ENCODE peak calls at places on chromosome 17, in eight cellular contexts. J, F, G, X, M, S, Z and W are unnamed samples.

GRCh38 chr17:38600906-38601305 is 4.8 kb downstream of the SRCIN1 start:
- DNase-seq in Z (no peak), X (no peak), J (no peak), G (no peak), S (no peak), M (no peak), F (no peak), W (no peak)

GRCh38 chr17:40320771-40321501 is 12.0 kb downstream of the RARA start:
- DNase-seq in Z (peak; percentile 85), F (no peak), J (peak; percentile 88), G (no peak), S (no peak), M (no peak), X (peak; percentile 81), W (peak; percentile 36)

GRCh38 chr17:15290605-15291004 is 25.5 kb upstream of the PMP22 start:
- DNase-seq in S (no peak), Z (no peak), M (no peak), F (no peak), X (no peak), G (no peak), J (no peak), W (no peak)

GRCh38 chr17:45381001-45381400 is 51.7 kb downstream of the ARHGAP27 start:
- DNase-seq in F (no peak), J (no peak), M (no peak), G (no peak), S (no peak), Z (no peak), X (no peak), W (no peak)

GRCh38 chr17:20200016-20200788 is 191.0 kb downstream of the SPECC1 start:
- DNase-seq in J (no peak), S (no peak), G (peak; percentile 23), X (no peak), Z (no peak), M (peak; percentile 30), F (no peak), W (no peak)

GRCh38 chr17:19415806-19416775 is 5.1 kb downstream of the RNF112 start:
- DNase-seq in G (no peak), S (no peak), M (no peak), Z (no peak), F (no peak), J (no peak), X (no peak), W (no peak)

GRCh38 chr17:5706835-5707234 is 122.5 kb upstream of the NLRP1 start:
- DNase-seq in M (peak; percentile 55), G (peak; percentile 63), Z (peak; percentile 83), J (no peak), X (peak; percentile 43), S (peak; percentile 35), F (no peak), W (peak; percentile 31)

GRCh38 chr17:81037026-81037782 is 2.3 kb downstream of the BAIAP2 start:
- DNase-seq in M (no peak), G (no peak), X (no peak), S (no peak), Z (peak; percentile 72), F (peak; percentile 86), J (no peak), W (no peak)

GRCh38 chr17:72622661-72623433 is 469.6 kb downstream of the SLC39A11 start:
- DNase-seq in X (no peak), M (no peak), S (no peak), G (no peak), F (no peak), Z (no peak), J (no peak), W (no peak)

GRCh38 chr17:60496051-60496450 is 30.0 kb downstream of the APPBP2 start:
- DNase-seq in F (no peak), X (no peak), M (no peak), Z (no peak), S (no peak), G (peak; percentile 18), J (no peak), W (no peak)

GRCh38 chr17:79019631-79020584 is 4.1 kb upstream of the C1QTNF1 start:
- DNase-seq in M (peak; percentile 66), S (no peak), J (peak; percentile 72), Z (peak; percentile 61), G (peak; percentile 78), X (peak; percentile 62), F (peak; percentile 74), W (peak; percentile 72)

GRCh38 chr17:40707720-40708119 is 4.2 kb upstream of the KRT24 start:
- DNase-seq in S (no peak), Z (no peak), F (no peak), J (peak; percentile 47), G (no peak), X (no peak), M (peak; percentile 24), W (no peak)

GRCh38 chr17:3712811-3713463 is 10.8 kb upstream of the HASPIN start:
- DNase-seq in S (no peak), Z (no peak), G (no peak), J (no peak), M (no peak), F (no peak), X (no peak), W (peak; percentile 42)

GRCh38 chr17:71217769-71218168 is 903.1 kb upstream of the SOX9 start:
- DNase-seq in J (no peak), F (no peak), Z (no peak), M (no peak), S (no peak), G (no peak), X (no peak), W (no peak)

GRCh38 chr17:80720624-80721577 is 176.3 kb downstream of the RPTOR start:
- DNase-seq in Z (no peak), S (peak; percentile 61), J (no peak), X (peak; percentile 34), F (no peak), G (peak; percentile 86), M (no peak), W (no peak)

GRCh38 chr17:33848433-33848832 is 406.7 kb upstream of the CCL2 start:
- DNase-seq in F (no peak), S (no peak), M (no peak), Z (no peak), X (no peak), J (no peak), G (no peak), W (no peak)

GRCh38 chr17:30161601-30162000 is 45.0 kb downstream of the NSRP1 start:
- DNase-seq in S (no peak), G (peak; percentile 4), M (no peak), X (no peak), Z (no peak), F (no peak), J (no peak), W (no peak)

GRCh38 chr17:45951941-45952340 is 47.1 kb upstream of the STH start:
- DNase-seq in M (no peak), G (no peak), X (no peak), Z (no peak), S (no peak), F (no peak), J (no peak), W (no peak)

GRCh38 chr17:29956225-29956624 is 14.8 kb downstream of the EFCAB5 start:
- DNase-seq in X (no peak), M (peak; percentile 19), F (no peak), Z (no peak), S (no peak), J (no peak), G (no peak), W (no peak)

GRCh38 chr17:48995332-48995870 is 1.8 kb upstream of the IGF2BP1 start:
- DNase-seq in J (no peak), X (no peak), G (no peak), Z (no peak), F (no peak), S (no peak), M (peak; percentile 70), W (peak; percentile 62)

GRCh38 chr17:4004517-4005295 is 40.5 kb upstream of the ATP2A3 start:
- DNase-seq in X (no peak), J (no peak), S (no peak), M (peak; percentile 64), F (peak; percentile 84), G (no peak), Z (peak; percentile 93), W (peak; percentile 71)

GRCh38 chr17:21467739-21468490 is 91.8 kb downstream of the KCNJ12 start:
- DNase-seq in Z (no peak), M (no peak), J (no peak), G (no peak), S (no peak), F (no peak), X (no peak), W (no peak)

GRCh38 chr17:64048805-64049204 is 28.4 kb upstream of the ICAM2 start:
- DNase-seq in Z (no peak), J (no peak), S (no peak), X (no peak), F (no peak), M (no peak), G (no peak), W (no peak)
- TF ChIP-seq POLR2A in Z (no peak), J (no peak), S (no peak), X (no peak), F (no peak), M (no peak), G (no peak), W (no peak)

DNA sequence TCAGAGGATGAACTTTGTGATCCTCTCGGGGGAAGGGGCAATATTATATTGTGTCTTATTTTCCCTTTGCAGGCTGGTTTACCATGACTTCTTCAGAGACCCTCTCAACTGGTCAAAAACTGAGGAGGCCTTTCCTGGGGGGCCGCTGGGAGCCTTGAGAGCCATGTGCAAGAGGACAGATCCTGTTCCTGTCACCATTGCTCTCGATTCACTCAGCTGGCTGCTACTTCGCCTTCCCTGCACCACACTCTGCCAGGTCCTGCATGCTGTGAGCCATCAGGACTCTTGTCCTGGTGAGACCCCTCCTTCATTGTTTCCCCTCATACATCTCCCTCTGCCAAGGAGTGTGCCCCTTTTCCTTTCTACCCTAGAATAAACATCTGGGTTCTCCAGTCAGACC is 2.5 kb downstream of the ELP5 start:
- DNase-seq in Z (no peak), F (no peak), S (no peak), X (no peak), J (no peak), M (no peak), G (no peak), W (no peak)
- TF ChIP-seq POLR2A in Z (no peak), F (no peak), S (no peak), X (no peak), J (no peak), M (no peak), G (no peak), W (no peak)

GRCh38 chr17:35877345-35878029 is 2.7 kb downstream of the CCL5 start:
- DNase-seq in J (no peak), F (no peak), S (no peak), Z (no peak), G (no peak), M (no peak), X (no peak), W (no peak)

GRCh38 chr17:35878361-35878760 is 1.8 kb downstream of the CCL5 start:
- DNase-seq in M (peak; percentile 34), G (no peak), Z (no peak), X (no peak), J (no peak), F (no peak), S (no peak), W (no peak)

GRCh38 chr17:35875439-35876139 is 4.6 kb downstream of the CCL5 start:
- DNase-seq in F (no peak), X (no peak), G (no peak), S (no peak), M (no peak), J (no peak), Z (no peak), W (no peak)

GRCh38 chr17:35879748-35880654 is at the start of gene CCL5:
- DNase-seq in Z (peak; percentile 82), M (peak; percentile 95), G (peak; percentile 13), J (no peak), F (no peak), S (no peak), X (no peak), W (no peak)
- TF ChIP-seq POLR2A in Z (no peak), M (peak; percentile 97), G (no peak), J (no peak), F (no peak), S (no peak), X (no peak), W (no peak)

GRCh38 chr17:2041561-2042354 is at the start of gene OVCA2:
- DNase-seq in G (peak; percentile 92), J (peak; percentile 94), Z (peak; percentile 99), S (peak; percentile 87), F (peak; percentile 97), M (peak; percentile 91), X (peak; percentile 96), W (peak; percentile 98)
- TF ChIP-seq POLR2A in G (peak; percentile 86), J (peak; percentile 75), Z (no peak), S (peak; percentile 42), F (peak; percentile 77), M (peak; percentile 66), X (peak; percentile 77), W (peak; percentile 85)